ENCODE peak calls at places on chromosome 6, in eight cellular contexts. P, C, E, Y, M, I, S and F are unnamed samples. For H3K9me3 and H3K36me3, the result is how much of the 10 kb centered on the place peaks cover.

GRCh38 chr6:46771556-46771955 is 21.6 kb upstream of the MEP1A start:
- DNase-seq in P (no peak), C (no peak), E (no peak), Y (no peak), M (no peak), I (no peak), S (no peak), F (no peak)

GRCh38 chr6:110877154-110877564 is 2.6 kb downstream of the AMD1 start:
- DNase-seq in P (no peak), C (no peak), E (peak), Y (no peak), M (no peak), I (no peak), S (no peak), F (no peak)

GRCh38 chr6:89924231-89924630 is 30.0 kb downstream of the GJA10 start:
- DNase-seq in P (no peak), C (no peak), E (no peak), Y (no peak), M (no peak), I (no peak), S (no peak), F (no peak)

GRCh38 chr6:52049252-52050050 is 38.0 kb downstream of the PKHD1 start:
- DNase-seq in P (no peak), C (no peak), E (peak), Y (no peak), M (no peak), I (no peak), S (no peak), F (no peak)

GRCh38 chr6:104885518-104886043 is 25.9 kb upstream of the HACE1 start:
- DNase-seq in P (no peak), C (no peak), E (no peak), Y (no peak), M (no peak), I (no peak), S (no peak), F (no peak)

GRCh38 chr6:3151705-3152104 is 5.6 kb downstream of the TUBB2A start:
- DNase-seq in P (no peak), C (no peak), E (no peak), Y (no peak), M (no peak), I (no peak), S (no peak), F (no peak)

GRCh38 chr6:144447487-144447886 is 162.4 kb downstream of the UTRN start:
- DNase-seq in P (no peak), C (no peak), E (no peak), Y (no peak), M (no peak), I (no peak), S (no peak), F (no peak)

GRCh38 chr6:7086488-7086887 is 21.3 kb upstream of the RREB1 start:
- DNase-seq in P (peak), C (peak), E (no peak), Y (peak), M (peak), I (peak), S (peak), F (peak)

GRCh38 chr6:26097268-26097875 is 10.1 kb downstream of the HFE start:
- DNase-seq in P (peak), C (peak), E (peak), Y (peak), M (no peak), I (peak), S (peak), F (peak)

GRCh38 chr6:3226422-3227362 is 761 bp downstream of the TUBB2B start:
- DNase-seq in P (no peak), C (no peak), E (no peak), Y (no peak), M (no peak), I (no peak), S (no peak), F (no peak)

GRCh38 chr6:52489881-52490280 is 69.7 kb downstream of the EFHC1 start:
- DNase-seq in P (no peak), C (no peak), E (no peak), Y (no peak), M (no peak), I (no peak), S (no peak), F (no peak)

GRCh38 chr6:47161176-47161687 is 119.1 kb upstream of the ADGRF1 start:
- DNase-seq in P (no peak), C (no peak), E (no peak), Y (no peak), M (no peak), I (no peak), S (peak), F (no peak)

GRCh38 chr6:170124150-170124549 is 166.7 kb downstream of the DLL1 start:
- DNase-seq in P (peak), C (no peak), E (no peak), Y (no peak), M (no peak), I (peak), S (no peak), F (peak)

GRCh38 chr6:15244605-15245360 is 1.1 kb upstream of the JARID2 start:
- DNase-seq in P (peak), C (peak), E (peak), Y (peak), M (peak), I (peak), S (peak), F (peak)

GRCh38 chr6:8110117-8110721 is 7.9 kb upstream of the EEF1E1 start:
- DNase-seq in P (no peak), C (no peak), E (no peak), Y (no peak), M (no peak), I (no peak), S (no peak), F (no peak)

GRCh38 chr6:91081452-91082067 is 494.7 kb upstream of the MAP3K7 start:
- DNase-seq in P (no peak), C (no peak), E (peak), Y (no peak), M (no peak), I (no peak), S (no peak), F (no peak)

GRCh38 chr6:139597781-139598368 is 223.4 kb upstream of the CITED2 start:
- DNase-seq in P (peak), C (peak), E (peak), Y (peak), M (peak), I (peak), S (peak), F (peak)

GRCh38 chr6:40892223-40892622 is 146.8 kb downstream of the UNC5CL start:
- DNase-seq in P (no peak), C (no peak), E (no peak), Y (no peak), M (no peak), I (no peak), S (no peak), F (no peak)

GRCh38 chr6:127950566-127951141 is 49.8 kb upstream of the THEMIS start:
- DNase-seq in P (no peak), C (no peak), E (no peak), Y (no peak), M (no peak), I (no peak), S (no peak), F (no peak)

GRCh38 chr6:145278163-145278807 is 457.0 kb downstream of the EPM2A start:
- DNase-seq in P (no peak), C (no peak), E (peak), Y (no peak), M (no peak), I (no peak), S (no peak), F (no peak)

GRCh38 chr6:38316099-38316868 is 323.4 kb downstream of the BTBD9 start:
- DNase-seq in P (no peak), C (no peak), E (no peak), Y (no peak), M (no peak), I (no peak), S (no peak), F (no peak)

GRCh38 chr6:38015341-38015740 is 195.8 kb downstream of the ZFAND3 start:
- DNase-seq in P (no peak), C (no peak), E (no peak), Y (no peak), M (no peak), I (no peak), S (no peak), F (no peak)

GRCh38 chr6:110039996-110040383 is 61.9 kb downstream of the GPR6 start:
- DNase-seq in P (peak), C (no peak), E (no peak), Y (no peak), M (peak), I (peak), S (peak), F (no peak)

GRCh38 chr6:152112503-152113261 is 305.2 kb downstream of the ESR1 start:
- DNase-seq in P (peak), C (peak), E (no peak), Y (peak), M (no peak), I (no peak), S (peak), F (peak)

GRCh38 chr6:89596484-89596883 is 42.1 kb downstream of the LYRM2 start:
- DNase-seq in P (no peak), C (no peak), E (no peak), Y (no peak), M (no peak), I (no peak), S (no peak), F (no peak)

GRCh38 chr6:101516553-101516952 is 123.0 kb downstream of the GRIK2 start:
- DNase-seq in P (no peak), C (no peak), E (no peak), Y (no peak), M (no peak), I (no peak), S (no peak), F (no peak)

GRCh38 chr6:42746452-42747400 is 823 bp upstream of the TBCC start:
- DNase-seq in P (peak), C (peak), E (peak), Y (peak), M (peak), I (peak), S (peak), F (peak)

GRCh38 chr6:63802606-63803206 is 167.1 kb downstream of the PHF3 start:
- DNase-seq in P (no peak), C (no peak), E (peak), Y (no peak), M (no peak), I (no peak), S (no peak), F (no peak)

GRCh38 chr6:163392533-163392932 is 22.0 kb upstream of the QKI start:
- DNase-seq in P (peak), C (no peak), E (no peak), Y (peak), M (no peak), I (no peak), S (no peak), F (peak)

GRCh38 chr6:3697609-3698008 is 53.9 kb downstream of the PXDC1 start:
- DNase-seq in P (no peak), C (no peak), E (no peak), Y (no peak), M (no peak), I (no peak), S (no peak), F (no peak)

GRCh38 chr6:140078552-140079126 is 704.2 kb upstream of the CITED2 start:
- DNase-seq in P (no peak), C (peak), E (no peak), Y (no peak), M (no peak), I (no peak), S (no peak), F (no peak)

GRCh38 chr6:96898241-96898851 is 655 bp upstream of the NDUFAF4 start:
- DNase-seq in P (no peak), C (no peak), E (no peak), Y (no peak), M (no peak), I (no peak), S (no peak), F (no peak)

GRCh38 chr6:118451839-118452238 is 96.3 kb upstream of the PLN start:
- DNase-seq in P (no peak), C (no peak), E (no peak), Y (no peak), M (no peak), I (no peak), S (no peak), F (no peak)
- H3K9me3 ChIP-seq in P (under half), C (under half), E (under half), Y (under half), M (under half), I (under half), S (under half), F (under half)

GRCh38 chr6:33438978-33439594 is 15.3 kb upstream of the ZBTB9 start:
- DNase-seq in P (no peak), C (no peak), E (no peak), Y (no peak), M (no peak), I (no peak), S (no peak), F (no peak)
- H3K36me3 ChIP-seq in P (half or more), C (under half), E (under half), Y (under half), M (under half), I (under half), S (under half), F (under half)

GRCh38 chr6:108839068-108839467 is 9.2 kb upstream of the ARMC2 start:
- DNase-seq in P (no peak), C (no peak), E (no peak), Y (no peak), M (no peak), I (no peak), S (no peak), F (no peak)

GRCh38 chr6:108841377-108841855 is 6.8 kb upstream of the ARMC2 start:
- DNase-seq in P (no peak), C (no peak), E (no peak), Y (no peak), M (no peak), I (no peak), S (peak), F (peak)

GRCh38 chr6:108838101-108838717 is 10.0 kb upstream of the ARMC2 start:
- DNase-seq in P (no peak), C (no peak), E (no peak), Y (no peak), M (no peak), I (no peak), S (no peak), F (no peak)

GRCh38 chr6:108844135-108844534 is 4.1 kb upstream of the ARMC2 start:
- DNase-seq in P (no peak), C (no peak), E (no peak), Y (no peak), M (no peak), I (no peak), S (no peak), F (no peak)

GRCh38 chr6:108840919-108841318 is 7.3 kb upstream of the ARMC2 start:
- DNase-seq in P (no peak), C (no peak), E (no peak), Y (no peak), M (no peak), I (no peak), S (no peak), F (no peak)
- TF ChIP-seq POLR2A in P (no peak), C (no peak), E (no peak), Y (no peak), M (no peak), I (no peak), S (no peak), F (no peak)

DNA sequence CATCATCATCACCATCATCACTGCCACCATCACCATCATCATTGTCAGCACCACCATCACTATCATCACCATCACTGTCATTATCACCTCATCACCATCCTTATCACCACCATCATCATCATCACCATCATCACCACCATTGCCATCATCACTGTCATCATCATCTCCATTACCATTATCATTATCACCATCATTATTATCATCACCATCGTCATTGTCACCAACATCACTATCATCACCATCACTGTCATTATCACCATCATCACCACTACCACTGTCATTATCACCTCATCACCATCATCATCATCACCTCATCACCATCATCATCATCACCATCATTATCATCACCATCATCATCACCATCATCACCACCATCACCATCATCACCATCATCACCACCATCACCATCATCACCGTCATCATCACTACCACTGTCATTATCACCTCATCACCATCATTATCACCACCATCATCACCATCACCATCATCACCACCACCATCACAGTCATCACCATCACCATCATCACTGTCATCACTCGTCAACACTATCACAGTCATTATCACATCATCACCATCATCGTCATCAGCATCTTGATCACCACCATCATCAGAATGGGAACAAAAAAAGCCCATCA is 191.1 kb downstream of the TTLL2 start:
- DNase-seq in P (no peak), C (no peak), E (no peak), Y (no peak), M (no peak), I (no peak), S (no peak), F (no peak)
- H3K9me3 ChIP-seq in P (under half), C (under half), E (under half), Y (under half), M (under half), I (under half), S (under half), F (under half)

DNA sequence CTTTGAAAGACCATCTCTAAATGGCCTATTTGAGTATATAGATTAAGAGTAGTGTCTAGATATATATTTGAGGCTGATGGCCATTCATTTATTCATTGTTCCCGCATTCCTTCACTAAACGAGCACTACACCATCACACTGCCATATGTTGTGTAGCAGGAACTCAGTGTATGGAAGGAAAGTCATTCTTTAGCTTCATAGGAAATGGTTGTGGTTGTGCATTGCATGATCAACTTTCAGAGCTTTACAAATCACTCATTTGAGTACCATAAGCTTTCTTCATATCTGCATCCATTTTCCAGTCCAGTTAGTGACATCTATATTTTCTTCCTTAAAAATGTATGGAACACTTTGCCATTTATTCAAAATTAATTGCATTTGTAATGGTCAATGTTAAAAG is 97.9 kb downstream of the ARID1B start:
- DNase-seq in P (no peak), C (no peak), E (no peak), Y (no peak), M (no peak), I (no peak), S (no peak), F (no peak)
- H3K36me3 ChIP-seq in P (under half), C (under half), E (under half), Y (under half), M (under half), I (under half), S (under half), F (under half)

GRCh38 chr6:32637219-32637880 is at the start of gene HLA-DQA1:
- DNase-seq in P (no peak), C (no peak), E (no peak), Y (no peak), M (no peak), I (no peak), S (no peak), F (no peak)

GRCh38 chr6:32641122-32641521 is 3.9 kb downstream of the HLA-DQA1 start:
- DNase-seq in P (no peak), C (no peak), E (no peak), Y (no peak), M (no peak), I (no peak), S (no peak), F (no peak)

GRCh38 chr6:32637883-32638282 is 677 bp downstream of the HLA-DQA1 start:
- DNase-seq in P (no peak), C (no peak), E (no peak), Y (no peak), M (no peak), I (no peak), S (no peak), F (no peak)

GRCh38 chr6:32638521-32639219 is 1.5 kb downstream of the HLA-DQA1 start:
- DNase-seq in P (no peak), C (no peak), E (no peak), Y (no peak), M (no peak), I (no peak), S (no peak), F (no peak)

GRCh38 chr6:32639440-32640394 is 2.5 kb downstream of the HLA-DQA1 start:
- DNase-seq in P (no peak), C (no peak), E (no peak), Y (no peak), M (no peak), I (no peak), S (no peak), F (no peak)
- TF ChIP-seq POLR2A in P (no peak), C (no peak), E (no peak), Y (no peak), M (no peak), I (no peak), S (no peak), F (no peak)

GRCh38 chr6:53624491-53624890 is 41.1 kb downstream of the KLHL31 start:
- DNase-seq in P (no peak), C (no peak), E (no peak), Y (no peak), M (no peak), I (no peak), S (no peak), F (no peak)
- H3K9me3 ChIP-seq in P (under half), C (under half), E (under half), Y (under half), M (under half), I (under half), S (under half), F (under half)

GRCh38 chr6:116434056-116434725 is 27.0 kb upstream of the CALHM6 start:
- DNase-seq in P (no peak), C (no peak), E (no peak), Y (no peak), M (no peak), I (no peak), S (no peak), F (no peak)
- H3K36me3 ChIP-seq in P (under half), C (under half), E (under half), Y (under half), M (under half), I (under half), S (under half), F (under half)